ENCODE peak calls at places on chromosomes 11 and 22, in four cellular contexts. N is fibroblast of lung, I is colonic mucosa, W is uterus. C is an unnamed sample.

GRCh38 chr11:83847635-83848034 is 561.5 kb upstream of the CCDC90B start:
- DNase-seq in W (no peak), I (no peak), N (no peak), C (no peak)

GRCh38 chr11:35950082-35950481 is 6.2 kb downstream of the LDLRAD3 start:
- DNase-seq in N (no peak), W (no peak), I (no peak), C (no peak)

GRCh38 chr11:66705587-66706335 is 23.3 kb downstream of the SPTBN2 start:
- DNase-seq in W (no peak), N (no peak), I (no peak), C (no peak)

GRCh38 chr11:66869471-66869870 is 12.6 kb downstream of the LRFN4 start:
- DNase-seq in N (no peak), W (no peak), I (no peak), C (no peak)

GRCh38 chr22:24134090-24134846 is 47.0 kb upstream of the SUSD2 start:
- DNase-seq in N (peak; percentile 39), I (no peak), W (no peak), C (peak; percentile 90)

GRCh38 chr22:35399114-35399677 is 744 bp upstream of the MCM5 start:
- DNase-seq in I (no peak), W (no peak), N (no peak), C (no peak)

GRCh38 chr22:49775191-49776052 is 52.3 kb downstream of the BRD1 start:
- DNase-seq in I (no peak), N (no peak), W (no peak), C (no peak)

GRCh38 chr11:115930886-115931537 is 426.8 kb upstream of the CADM1 start:
- DNase-seq in N (no peak), I (no peak), W (no peak), C (no peak)

GRCh38 chr11:65899356-65900124 is 648 bp downstream of the FOSL1 start:
- DNase-seq in I (peak; percentile 57), W (peak; percentile 50), N (peak; percentile 71), C (peak; percentile 76)

GRCh38 chr22:49687333-49687732 is 140.3 kb downstream of the BRD1 start:
- DNase-seq in W (no peak), I (no peak), N (no peak), C (no peak)

GRCh38 chr11:125272092-125272491 is 107.5 kb downstream of the PKNOX2 start:
- DNase-seq in I (no peak), W (no peak), N (no peak), C (no peak)

GRCh38 chr11:131185915-131186314 is 184.5 kb upstream of the NTM start:
- DNase-seq in W (no peak), I (no peak), N (no peak), C (no peak)

GRCh38 chr11:71158936-71159335 is 93.4 kb downstream of the SHANK2 start:
- DNase-seq in N (no peak), I (no peak), W (no peak), C (no peak)

GRCh38 chr11:68508425-68508824 is 47.9 kb downstream of the PPP6R3 start:
- DNase-seq in N (no peak), I (no peak), W (no peak), C (no peak)

GRCh38 chr11:10453261-10453660 is 1.8 kb upstream of the AMPD3 start:
- DNase-seq in W (no peak), N (no peak), I (no peak), C (no peak)

GRCh38 chr11:129364143-129364654 is 11.4 kb upstream of the BARX2 start:
- DNase-seq in W (peak; percentile 56), N (peak; percentile 84), I (peak; percentile 90), C (peak; percentile 85)

GRCh38 chr11:119594639-119595249 is 134.3 kb downstream of the NECTIN1 start:
- DNase-seq in W (peak; percentile 30), N (peak; percentile 85), I (no peak), C (no peak)

GRCh38 chr11:1460396-1460795 is 26.2 kb downstream of the MOB2 start:
- DNase-seq in N (peak; percentile 86), W (peak; percentile 84), I (peak; percentile 48), C (peak; percentile 74)

GRCh38 chr22:31170971-31171370 is 11.0 kb downstream of the RNF185 start:
- DNase-seq in W (no peak), I (no peak), N (no peak), C (no peak)

GRCh38 chr11:60777572-60777971 is 7.6 kb upstream of the MS4A10 start:
- DNase-seq in N (peak; percentile 50), I (no peak), W (no peak), C (no peak)

GRCh38 chr22:19897726-19898515 is 43.2 kb upstream of the GNB1L start:
- DNase-seq in I (no peak), N (no peak), W (no peak), C (no peak)

GRCh38 chr11:66996609-66997273 is 21.6 kb downstream of the C11orf86 start:
- DNase-seq in W (no peak), I (no peak), N (peak; percentile 20), C (no peak)

GRCh38 chr22:21909871-21910270 is 42.4 kb upstream of the MAPK1 start:
- DNase-seq in N (no peak), W (no peak), I (no peak), C (no peak)

GRCh38 chr11:130414107-130415088 is 14.0 kb downstream of the ADAMTS8 start:
- DNase-seq in I (no peak), W (no peak), N (no peak), C (no peak)

GRCh38 chr11:65454696-65455456 is 32.3 kb downstream of the NEAT1 start:
- DNase-seq in W (peak; percentile 94), N (peak; percentile 85), I (peak; percentile 95), C (peak; percentile 93)

GRCh38 chr22:20080445-20080775 is 369 bp downstream of the DGCR8 start:
- DNase-seq in I (peak; percentile 68), W (peak; percentile 54), N (peak; percentile 47), C (peak; percentile 80)

GRCh38 chr22:23180893-23181762 is 819 bp downstream of the BCR start:
- DNase-seq in I (no peak), N (no peak), W (no peak), C (peak; percentile 68)

GRCh38 chr22:29195964-29196666 is 9.6 kb upstream of the EMID1 start:
- DNase-seq in W (no peak), N (no peak), I (no peak), C (peak; percentile 33)

GRCh38 chr11:4647795-4648194 is 4.0 kb downstream of the OR51E1 start:
- DNase-seq in I (no peak), N (no peak), W (no peak), C (no peak)

GRCh38 chr22:17580461-17581031 is 17.2 kb downstream of the SLC25A18 start:
- DNase-seq in N (no peak), I (no peak), W (no peak), C (no peak)

GRCh38 chr11:62909107-62909894 is 11.9 kb downstream of the CHRM1 start:
- DNase-seq in I (peak; percentile 91), N (peak; percentile 50), W (peak; percentile 38), C (peak; percentile 82)
- H3K4me3 ChIP-seq in I (no peak overlapping the region), N (no peak overlapping the region), W (no peak overlapping the region), C (peak overlapping the region; percentile 35)

GRCh38 chr22:48044484-48045060 is 1282.1 kb downstream of the TBC1D22A start:
- DNase-seq in W (no peak), N (no peak), I (no peak), C (no peak)
- TF ChIP-seq CTCF in W (no peak), N (no peak), I (no peak), C (no peak)

DNA sequence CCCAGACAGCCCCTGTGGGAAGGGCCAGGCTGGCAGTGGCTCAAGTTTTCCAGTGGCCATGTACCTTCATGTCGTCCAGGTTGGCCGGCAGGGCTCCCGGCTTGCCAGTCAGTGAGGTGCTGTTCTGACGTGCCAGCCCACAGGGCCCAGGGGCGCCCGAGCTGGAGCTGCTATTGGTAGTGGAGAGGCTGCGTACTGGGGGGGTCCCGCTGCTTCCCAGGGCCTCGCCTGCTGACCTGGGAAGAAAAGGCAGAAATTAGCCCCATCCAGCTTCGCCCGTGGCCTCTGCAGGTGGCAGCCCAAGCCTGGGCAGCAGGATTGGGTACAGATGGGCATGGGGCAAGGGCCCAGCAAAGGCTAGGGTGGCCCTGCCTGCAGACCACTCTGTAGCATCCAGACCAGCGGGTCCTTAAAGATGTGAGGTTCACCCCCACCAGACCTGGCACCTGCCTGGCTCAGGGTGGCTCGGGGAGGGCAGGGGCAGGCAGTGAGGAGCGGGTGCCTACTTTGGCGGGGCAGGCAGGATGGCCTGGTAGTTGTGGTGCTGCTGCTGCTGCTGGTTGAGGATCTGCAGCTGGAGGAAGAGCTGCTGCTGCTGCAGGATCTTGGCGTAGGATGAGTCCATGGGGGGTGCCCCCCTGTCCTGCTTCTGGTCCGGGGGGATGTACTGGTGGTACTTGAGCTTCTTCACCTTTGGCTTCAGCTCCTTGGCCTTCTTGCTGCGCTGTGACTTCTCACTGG is 50.1 kb downstream of the SGSM3 start:
- DNase-seq in N (no peak), I (no peak), W (no peak), C (no peak)
- H3K36me3 ChIP-seq in N (peaks cover 42% of the 10 kb centered on the region), I (peaks cover 10% of the 10 kb centered on the region), W (no peaks in the 10 kb centered on the region), C (peaks cover 95% of the 10 kb centered on the region)

GRCh38 chr11:19816040-19816439 is 103.4 kb downstream of the NAV2 start:
- DNase-seq in N (no peak), W (no peak), I (no peak), C (no peak)
- H3K4me3 ChIP-seq in N (no peak overlapping the region), W (no peak overlapping the region), I (no peak overlapping the region), C (no peak overlapping the region)